ENCODE peak calls at places on chromosomes 2 and 18, in seven cellular contexts. K, U, F, R, N, I and L are unnamed samples.

GRCh38 chr2:82795446-82795845 is 1663.6 kb downstream of the SUCLG1 start:
- DNase-seq in N (peak; percentile 77), K (no peak), U (no peak), F (no peak), R (no peak), I (peak; percentile 87), L (no peak)

GRCh38 chr2:76808776-76809175 is 713.4 kb downstream of the LRRTM4 start:
- DNase-seq in F (no peak), I (peak; percentile 30), R (no peak), N (no peak), U (no peak), K (no peak), L (no peak)

GRCh38 chr2:59726226-59726800 is 827.1 kb downstream of the BCL11A start:
- DNase-seq in K (no peak), R (no peak), N (no peak), U (no peak), I (no peak), F (no peak), L (no peak)

GRCh38 chr2:191786694-191787093 is 60.2 kb downstream of the CAVIN2 start:
- DNase-seq in U (no peak), F (peak; percentile 1), K (no peak), N (peak; percentile 84), R (no peak), I (no peak), L (no peak)

GRCh38 chr2:212936572-212936971 is 214.8 kb downstream of the IKZF2 start:
- DNase-seq in N (no peak), U (no peak), K (no peak), F (no peak), R (no peak), I (no peak), L (no peak)

GRCh38 chr18:22847392-22847791 is 85.7 kb upstream of the RBBP8 start:
- DNase-seq in R (no peak), U (no peak), N (peak; percentile 81), I (no peak), K (no peak), F (no peak), L (no peak)

GRCh38 chr2:176814740-176815367 is 397.7 kb upstream of the HNRNPA3 start:
- DNase-seq in U (no peak), R (no peak), N (peak; percentile 6), K (no peak), F (peak; percentile 47), I (peak; percentile 38), L (no peak)

GRCh38 chr2:19886261-19886660 is 15.5 kb downstream of the TTC32 start:
- DNase-seq in I (no peak), K (no peak), U (no peak), N (no peak), R (no peak), F (no peak), L (no peak)

GRCh38 chr2:235279965-235280364 is 213.9 kb upstream of the AGAP1 start:
- DNase-seq in I (no peak), N (no peak), K (no peak), F (no peak), R (no peak), U (no peak), L (no peak)

GRCh38 chr2:224263571-224264043 is 138.3 kb downstream of the FAM124B start:
- DNase-seq in U (peak; percentile 32), F (no peak), I (no peak), N (peak; percentile 79), R (no peak), K (no peak), L (no peak)

GRCh38 chr2:229164545-229165249 is 106.4 kb downstream of the PID1 start:
- DNase-seq in U (no peak), N (peak; percentile 34), K (no peak), F (no peak), R (no peak), I (no peak), L (no peak)

GRCh38 chr2:64288321-64288931 is 144.2 kb upstream of the PELI1 start:
- DNase-seq in I (peak; percentile 87), U (no peak), F (no peak), N (peak; percentile 72), R (no peak), K (peak; percentile 17), L (no peak)

GRCh38 chr2:36376319-36376765 is 20.8 kb downstream of the CRIM1 start:
- DNase-seq in F (no peak), N (peak; percentile 53), K (peak; percentile 86), U (peak; percentile 29), R (no peak), I (peak; percentile 65), L (peak; percentile 14)
- H3K27ac ChIP-seq in F (no peak overlapping the region), N (peak overlapping the region; percentile 10), K (no peak overlapping the region), U (peak overlapping the region; percentile 88), R (no peak overlapping the region), I (peak overlapping the region; percentile 44), L (no peak overlapping the region)

GRCh38 chr18:48570313-48570712 is 31.5 kb downstream of the CTIF start:
- DNase-seq in K (no peak), I (no peak), F (no peak), N (no peak), U (no peak), R (no peak), L (no peak)
- H3K27ac ChIP-seq in K (no peak overlapping the region), I (no peak overlapping the region), F (no peak overlapping the region), N (no peak overlapping the region), U (no peak overlapping the region), R (no peak overlapping the region), L (no peak overlapping the region)

GRCh38 chr2:43045866-43046265 is 180.5 kb downstream of the ZFP36L2 start:
- DNase-seq in R (no peak), I (no peak), U (no peak), K (no peak), N (no peak), F (no peak), L (no peak)
- H3K27ac ChIP-seq in R (no peak overlapping the region), I (peak overlapping the region; percentile 55), U (no peak overlapping the region), K (peak overlapping the region; percentile 24), N (no peak overlapping the region), F (no peak overlapping the region), L (no peak overlapping the region)

GRCh38 chr18:12088731-12089375 is 4.8 kb upstream of the ANKRD62 start:
- DNase-seq in K (no peak), R (no peak), N (no peak), F (no peak), U (no peak), I (no peak), L (no peak)

GRCh38 chr18:12087483-12087960 is 6.1 kb upstream of the ANKRD62 start:
- DNase-seq in K (no peak), N (no peak), U (no peak), I (no peak), F (no peak), R (no peak), L (no peak)

GRCh38 chr18:12086249-12086648 is 7.4 kb upstream of the ANKRD62 start:
- DNase-seq in U (peak; percentile 93), N (no peak), R (no peak), F (no peak), I (no peak), K (no peak), L (no peak)

GRCh38 chr18:12086677-12087482 is 6.8 kb upstream of the ANKRD62 start:
- DNase-seq in U (no peak), K (no peak), I (no peak), F (no peak), N (no peak), R (no peak), L (no peak)

DNA sequence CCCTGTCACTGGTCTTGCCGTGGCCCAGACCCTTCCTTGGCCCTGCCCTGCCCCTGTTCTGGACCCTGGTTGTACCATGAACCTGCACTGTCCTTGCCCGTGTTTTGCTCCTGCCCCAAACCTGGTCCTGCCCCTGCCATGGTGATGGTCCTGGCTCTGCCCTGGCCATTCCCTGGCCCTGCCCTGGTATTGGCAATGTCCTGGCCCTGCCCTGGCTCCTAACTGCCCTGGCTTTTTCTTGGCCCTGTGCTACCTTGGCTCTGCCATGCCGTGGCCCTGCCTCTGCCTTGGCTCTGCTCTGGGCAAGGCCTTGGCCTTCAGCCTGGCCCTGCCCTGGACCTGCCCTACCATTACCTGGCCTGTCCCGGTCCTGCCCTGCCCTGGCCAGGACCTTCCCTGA is 5.5 kb upstream of the ANKRD62 start:
- DNase-seq in N (no peak), K (no peak), R (no peak), U (no peak), I (no peak), F (no peak), L (no peak)
- H3K27ac ChIP-seq in N (no peak overlapping the region), K (no peak overlapping the region), R (no peak overlapping the region), U (no peak overlapping the region), I (no peak overlapping the region), F (no peak overlapping the region), L (no peak overlapping the region)

DNA sequence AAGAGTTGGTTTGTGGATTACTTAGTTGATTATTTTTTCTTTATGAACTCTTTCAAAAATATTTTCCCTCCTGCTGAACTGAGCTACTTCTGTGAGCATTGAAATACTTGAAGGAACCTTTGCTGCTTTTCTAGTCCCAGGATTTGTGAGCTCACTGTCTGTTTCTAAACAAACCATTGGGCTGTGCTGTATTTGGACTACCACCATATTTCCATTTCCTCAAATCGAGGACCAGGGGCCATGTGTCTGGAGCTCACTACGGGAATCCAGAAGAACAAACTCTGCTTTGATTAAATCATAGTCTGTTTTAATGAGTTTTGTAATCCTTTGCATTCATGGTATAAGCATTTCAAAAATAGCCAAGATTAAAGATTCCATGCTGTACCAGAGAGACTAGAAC is 1.3 kb downstream of the MRPL33 start:
- DNase-seq in R (no peak), N (no peak), U (no peak), I (peak; percentile 24), F (no peak), K (no peak), L (no peak)
- H3K27ac ChIP-seq in R (no peak overlapping the region), N (no peak overlapping the region), U (peak overlapping the region; percentile 80), I (peak overlapping the region; percentile 90), F (no peak overlapping the region), K (no peak overlapping the region), L (no peak overlapping the region)

GRCh38 chr2:215831296-215831913 is 181.9 kb downstream of the MREG start:
- DNase-seq in I (peak; percentile 79), F (no peak), U (no peak), K (peak; percentile 68), N (peak; percentile 65), R (no peak), L (no peak)
- H3K27ac ChIP-seq in I (peak overlapping the region; percentile 48), F (no peak overlapping the region), U (no peak overlapping the region), K (no peak overlapping the region), N (peak overlapping the region; percentile 53), R (no peak overlapping the region), L (no peak overlapping the region)

DNA sequence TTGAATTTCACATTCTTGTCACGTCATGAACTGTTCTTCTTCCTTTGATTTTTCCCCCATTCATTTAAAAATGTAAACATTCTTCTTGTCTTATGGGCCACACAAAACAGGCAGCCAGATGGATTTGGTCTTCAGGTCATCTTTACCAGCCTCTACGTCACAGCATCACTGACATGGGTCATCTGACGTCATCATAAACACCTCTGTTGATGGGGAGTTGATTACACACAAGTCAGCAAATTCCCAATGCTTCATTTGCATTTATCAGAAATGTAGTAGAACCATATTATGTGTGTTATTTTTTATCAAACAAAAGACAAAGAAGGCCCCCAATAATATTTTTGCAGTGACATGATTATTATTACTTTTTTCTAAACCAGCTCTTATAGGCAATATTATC is 777.9 kb downstream of the DCC start:
- DNase-seq in N (no peak), U (no peak), R (no peak), F (no peak), K (no peak), I (no peak), L (no peak)
- H3K27ac ChIP-seq in N (no peak overlapping the region), U (no peak overlapping the region), R (no peak overlapping the region), F (no peak overlapping the region), K (no peak overlapping the region), I (no peak overlapping the region), L (no peak overlapping the region)

GRCh38 chr18:9147440-9148238 is 11.1 kb downstream of the ANKRD12 start:
- DNase-seq in I (peak; percentile 79), U (peak; percentile 29), F (peak; percentile 69), K (no peak), R (no peak), N (peak; percentile 65), L (no peak)
- H3K27ac ChIP-seq in I (no peak overlapping the region), U (peak overlapping the region; percentile 40), F (peak overlapping the region; percentile 65), K (no peak overlapping the region), R (no peak overlapping the region), N (peak overlapping the region; percentile 59), L (no peak overlapping the region)